ENCODE peak calls at places on chromosomes 2 and 18, in seven cellular contexts. One of them, this sample, is unnamed.

GRCh38 chr2:58520903-58521302 is 279.8 kb upstream of the FANCL start:
- DNase-seq in PC-9: no peak
- DNase-seq in sciatic nerve: no peak
- DNase-seq in left cardiac atrium: no peak
- DNase-seq in SK-MEL-5: no peak
- DNase-seq in WERI-Rb-1: no peak
- DNase-seq in H7: no peak
- DNase-seq in this sample: no peak

GRCh38 chr18:36580874-36581750 is 247.7 kb downstream of the TPGS2 start:
- DNase-seq in PC-9: no peak
- DNase-seq in sciatic nerve: no peak
- DNase-seq in left cardiac atrium: no peak
- DNase-seq in SK-MEL-5: peak
- DNase-seq in WERI-Rb-1: no peak
- DNase-seq in H7: no peak
- DNase-seq in this sample: no peak

GRCh38 chr2:199798881-199799580 is 52.0 kb downstream of the FTCDNL1 start:
- DNase-seq in PC-9: no peak
- DNase-seq in sciatic nerve: peak
- DNase-seq in left cardiac atrium: peak
- DNase-seq in SK-MEL-5: peak
- DNase-seq in WERI-Rb-1: no peak
- DNase-seq in H7: no peak
- DNase-seq in this sample: no peak

GRCh38 chr18:8786766-8787670 is 81.7 kb downstream of the MTCL1 start:
- DNase-seq in PC-9: no peak
- DNase-seq in sciatic nerve: no peak
- DNase-seq in left cardiac atrium: no peak
- DNase-seq in SK-MEL-5: no peak
- DNase-seq in WERI-Rb-1: no peak
- DNase-seq in H7: no peak
- DNase-seq in this sample: no peak

GRCh38 chr18:69845588-69846506 is 101.8 kb downstream of the CD226 start:
- DNase-seq in PC-9: no peak
- DNase-seq in sciatic nerve: no peak
- DNase-seq in left cardiac atrium: no peak
- DNase-seq in SK-MEL-5: peak
- DNase-seq in WERI-Rb-1: no peak
- DNase-seq in H7: peak
- DNase-seq in this sample: peak

GRCh38 chr2:36373149-36373880 is 17.7 kb downstream of the CRIM1 start:
- DNase-seq in PC-9: peak
- DNase-seq in sciatic nerve: no peak
- DNase-seq in left cardiac atrium: no peak
- DNase-seq in SK-MEL-5: no peak
- DNase-seq in WERI-Rb-1: no peak
- DNase-seq in H7: no peak
- DNase-seq in this sample: no peak

GRCh38 chr2:207282916-207283315 is 117.2 kb upstream of the KLF7 start:
- DNase-seq in PC-9: no peak
- DNase-seq in sciatic nerve: no peak
- DNase-seq in left cardiac atrium: no peak
- DNase-seq in SK-MEL-5: peak
- DNase-seq in WERI-Rb-1: no peak
- DNase-seq in H7: no peak
- DNase-seq in this sample: no peak

GRCh38 chr2:1602359-1603010 is 141.8 kb downstream of the PXDN start:
- DNase-seq in PC-9: no peak
- DNase-seq in sciatic nerve: no peak
- DNase-seq in left cardiac atrium: peak
- DNase-seq in SK-MEL-5: no peak
- DNase-seq in WERI-Rb-1: peak
- DNase-seq in H7: peak
- DNase-seq in this sample: no peak

GRCh38 chr18:3453540-3454364 is 3.8 kb downstream of the TGIF1 start:
- DNase-seq in PC-9: peak
- DNase-seq in sciatic nerve: peak
- DNase-seq in left cardiac atrium: peak
- DNase-seq in SK-MEL-5: peak
- DNase-seq in WERI-Rb-1: no peak
- DNase-seq in H7: no peak
- DNase-seq in this sample: no peak

GRCh38 chr2:204869142-204869823 is 324.0 kb downstream of the PARD3B start:
- DNase-seq in PC-9: no peak
- DNase-seq in sciatic nerve: no peak
- DNase-seq in left cardiac atrium: no peak
- DNase-seq in SK-MEL-5: no peak
- DNase-seq in WERI-Rb-1: no peak
- DNase-seq in H7: no peak
- DNase-seq in this sample: no peak

GRCh38 chr2:101520246-101520645 is 45.3 kb upstream of the RFX8 start:
- DNase-seq in PC-9: no peak
- DNase-seq in sciatic nerve: no peak
- DNase-seq in left cardiac atrium: no peak
- DNase-seq in SK-MEL-5: no peak
- DNase-seq in WERI-Rb-1: no peak
- DNase-seq in H7: no peak
- DNase-seq in this sample: no peak

GRCh38 chr2:121999273-121999672 is 243.8 kb downstream of the TSN start:
- DNase-seq in PC-9: no peak
- DNase-seq in sciatic nerve: no peak
- DNase-seq in left cardiac atrium: no peak
- DNase-seq in SK-MEL-5: no peak
- DNase-seq in WERI-Rb-1: no peak
- DNase-seq in H7: no peak
- DNase-seq in this sample: no peak

GRCh38 chr2:69689969-69690368 is 46.4 kb upstream of the AAK1 start:
- DNase-seq in PC-9: no peak
- DNase-seq in sciatic nerve: no peak
- DNase-seq in left cardiac atrium: no peak
- DNase-seq in SK-MEL-5: no peak
- DNase-seq in WERI-Rb-1: no peak
- DNase-seq in H7: no peak
- DNase-seq in this sample: no peak

GRCh38 chr2:203533696-203534471 is 1.2 kb downstream of the RAPH1 start:
- DNase-seq in PC-9: no peak
- DNase-seq in sciatic nerve: no peak
- DNase-seq in left cardiac atrium: no peak
- DNase-seq in SK-MEL-5: peak
- DNase-seq in WERI-Rb-1: no peak
- DNase-seq in H7: peak
- DNase-seq in this sample: peak

GRCh38 chr2:172623249-172623965 is 67.5 kb downstream of the PDK1 start:
- DNase-seq in PC-9: no peak
- DNase-seq in sciatic nerve: no peak
- DNase-seq in left cardiac atrium: no peak
- DNase-seq in SK-MEL-5: no peak
- DNase-seq in WERI-Rb-1: no peak
- DNase-seq in H7: no peak
- DNase-seq in this sample: no peak